ENCODE peak calls at places on chromosome 9, in ten cellular contexts. Q is heart left ventricle; I is uterus; P is brain microvascular endothelial cell; H is ovary; E is WERI-Rb-1; A is astrocyte; T is IMR-90; B is right atrium auricular region; F is CD8-positive, alpha-beta T cell. Z is an unnamed sample.

GRCh38 chr9:16651445-16651964 is 219.0 kb downstream of the BNC2 start:
- DNase-seq in Q (no peak), I (no peak), P (no peak), H (no peak), E (no peak), A (no peak), T (no peak), B (no peak), F (no peak), Z (no peak)

GRCh38 chr9:128304971-128305288 is 17.3 kb downstream of the TRUB2 start:
- DNase-seq in Q (no peak), I (no peak), P (peak; percentile 36), H (no peak), E (peak; percentile 95), A (peak; percentile 32), T (peak; percentile 56), B (no peak), F (no peak), Z (no peak)

GRCh38 chr9:90969021-90969675 is 167.5 kb downstream of the SYK start:
- DNase-seq in Q (no peak), I (no peak), P (no peak), H (no peak), E (peak; percentile 40), A (no peak), T (no peak), B (peak; percentile 26), F (no peak), Z (peak; percentile 71)

GRCh38 chr9:21684831-21685362 is 117.5 kb upstream of the MTAP start:
- DNase-seq in Q (no peak), I (no peak), P (peak; percentile 79), H (no peak), E (no peak), A (peak; percentile 100), T (peak; percentile 87), B (no peak), F (no peak), Z (peak; percentile 82)

GRCh38 chr9:95264954-95265615 is 52.4 kb downstream of the FANCC start:
- DNase-seq in Q (no peak), I (no peak), P (peak; percentile 4), H (no peak), E (no peak), A (peak; percentile 51), T (peak; percentile 75), B (no peak), F (no peak), Z (no peak)

GRCh38 chr9:13587581-13587980 is 308.1 kb upstream of the MPDZ start:
- DNase-seq in Q (no peak), I (no peak), P (no peak), H (no peak), E (no peak), A (no peak), T (no peak), B (no peak), F (no peak), Z (no peak)

GRCh38 chr9:98097836-98098235 is 21.2 kb downstream of the TRIM14 start:
- DNase-seq in Q (no peak), I (no peak), P (no peak), H (no peak), E (no peak), A (no peak), T (no peak), B (no peak), F (no peak), Z (no peak)

GRCh38 chr9:3903273-3903672 is 377.5 kb upstream of the RFX3 start:
- DNase-seq in Q (no peak), I (no peak), P (no peak), H (no peak), E (no peak), A (no peak), T (no peak), B (no peak), F (no peak), Z (no peak)

GRCh38 chr9:131698715-131699053 is 41.2 kb downstream of the RAPGEF1 start:
- DNase-seq in Q (no peak), I (no peak), P (no peak), H (no peak), E (no peak), A (no peak), T (no peak), B (no peak), F (no peak), Z (no peak)

GRCh38 chr9:109906766-109907382 is 126.9 kb downstream of the PALM2AKAP2 start:
- DNase-seq in Q (no peak), I (no peak), P (peak; percentile 39), H (no peak), E (no peak), A (peak; percentile 50), T (peak; percentile 71), B (no peak), F (no peak), Z (no peak)

GRCh38 chr9:115945009-115945431 is 208.6 kb upstream of the PAPPA start:
- DNase-seq in Q (peak; percentile 74), I (no peak), P (no peak), H (no peak), E (no peak), A (no peak), T (peak; percentile 20), B (no peak), F (no peak), Z (no peak)

GRCh38 chr9:4024281-4024680 is 275.6 kb downstream of the GLIS3 start:
- DNase-seq in Q (no peak), I (no peak), P (no peak), H (no peak), E (no peak), A (no peak), T (no peak), B (no peak), F (no peak), Z (no peak)

GRCh38 chr9:137349471-137350033 is 47.5 kb upstream of the NRARP start:
- DNase-seq in Q (no peak), I (no peak), P (no peak), H (no peak), E (no peak), A (no peak), T (no peak), B (no peak), F (no peak), Z (no peak)

GRCh38 chr9:101418518-101419111 is 17.0 kb downstream of the ALDOB start:
- DNase-seq in Q (no peak), I (no peak), P (no peak), H (no peak), E (peak; percentile 44), A (peak; percentile 24), T (peak; percentile 58), B (no peak), F (no peak), Z (no peak)

DNA sequence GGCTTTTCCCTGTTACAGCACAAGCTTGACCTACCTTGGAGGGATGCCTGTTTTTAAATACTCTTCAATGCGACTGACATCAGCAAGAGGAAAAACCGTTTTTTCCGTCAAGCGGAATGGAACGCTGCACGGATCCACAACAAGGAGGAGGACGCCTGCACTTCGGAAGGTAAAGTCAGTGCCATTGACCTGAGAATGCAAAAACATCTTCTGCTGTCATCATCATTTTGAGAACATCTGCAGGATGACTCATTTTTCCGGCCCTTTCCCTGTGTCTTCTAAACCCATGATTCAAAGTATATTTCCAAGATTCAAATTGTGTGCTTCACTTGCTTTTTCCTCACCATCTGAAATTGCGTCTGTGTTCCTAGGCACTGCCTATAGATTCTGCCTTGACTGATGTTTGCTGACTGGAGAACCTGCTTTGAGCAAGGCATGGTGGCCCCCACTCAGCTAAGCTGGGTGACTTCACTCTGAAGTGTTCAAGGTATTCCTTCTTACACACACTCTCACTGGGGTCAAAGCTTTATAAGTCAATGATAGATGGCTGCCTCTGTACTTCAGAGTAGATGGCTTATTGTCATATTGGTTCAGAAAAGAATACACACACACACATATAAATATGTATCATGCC is 78.1 kb downstream of the CEMIP2 start:
- DNase-seq in Q (no peak), I (no peak), P (peak; percentile 20), H (no peak), E (no peak), A (no peak), T (peak; percentile 53), B (no peak), F (no peak), Z (no peak)
- TF ChIP-seq CTCF in Q (no peak), I (no peak), P (no peak), H (no peak), E (no peak), A (no peak), T (no peak), B (no peak), F (no peak), Z (no peak)

GRCh38 chr9:120899490-120900037 is 22.6 kb upstream of the PHF19 start:
- DNase-seq in Q (no peak), I (no peak), P (no peak), H (no peak), E (no peak), A (no peak), T (no peak), B (no peak), F (no peak), Z (no peak)
- H3K27ac ChIP-seq in Q (no peak overlapping the region), I (no peak overlapping the region), P (no peak overlapping the region), H (no peak overlapping the region), E (no peak overlapping the region), A (no peak overlapping the region), T (no peak overlapping the region), B (no peak overlapping the region), F (no peak overlapping the region), Z (no peak overlapping the region)

DNA sequence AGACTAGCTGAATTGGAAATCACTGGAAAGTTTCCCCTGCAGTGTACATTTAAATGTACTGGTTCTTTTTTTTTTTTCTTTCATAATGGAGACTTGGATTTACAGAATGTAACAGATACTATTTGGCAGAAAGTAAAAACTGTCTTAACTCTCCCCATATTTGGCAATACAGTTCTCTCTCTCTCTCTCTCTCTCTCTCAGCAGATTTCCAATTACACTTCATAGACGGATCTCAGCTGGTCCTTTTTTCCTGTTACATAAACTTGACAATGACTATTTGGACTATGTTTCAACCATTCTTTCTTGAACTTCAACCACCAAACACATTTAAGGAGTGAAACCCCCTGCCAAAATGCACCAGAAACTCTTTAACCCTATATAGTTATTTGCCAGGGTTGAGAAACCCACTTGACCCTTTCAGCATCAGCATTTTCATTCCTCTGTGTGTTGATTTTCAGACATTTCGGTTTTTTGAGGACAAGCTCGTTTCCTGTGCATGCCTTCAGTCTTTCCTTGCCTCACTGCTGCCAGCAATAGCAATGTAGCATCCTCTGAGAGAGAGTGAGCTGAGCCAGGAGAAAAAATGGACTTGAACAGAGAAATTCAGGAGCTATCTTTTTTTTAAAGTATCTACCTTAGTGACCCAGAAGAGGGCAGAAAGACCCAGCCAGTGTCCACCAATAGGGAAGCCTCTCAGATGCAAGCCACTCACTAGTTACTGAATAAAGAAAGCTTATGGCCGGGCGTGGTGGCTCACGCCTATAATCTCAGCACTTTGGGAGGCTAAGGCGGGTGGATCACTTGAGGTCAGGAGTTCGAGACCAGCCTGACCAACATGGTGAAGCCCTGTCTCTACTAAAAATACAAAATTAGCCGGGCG is 26.0 kb upstream of the GNA14 start:
- DNase-seq in Q (no peak), I (no peak), P (no peak), H (no peak), E (no peak), A (no peak), T (peak; percentile 16), B (no peak), F (no peak), Z (no peak)
- TF ChIP-seq CTCF in Q (no peak), I (no peak), P (no peak), H (no peak), E (no peak), A (no peak), T (no peak), B (no peak), F (no peak), Z (no peak)

DNA sequence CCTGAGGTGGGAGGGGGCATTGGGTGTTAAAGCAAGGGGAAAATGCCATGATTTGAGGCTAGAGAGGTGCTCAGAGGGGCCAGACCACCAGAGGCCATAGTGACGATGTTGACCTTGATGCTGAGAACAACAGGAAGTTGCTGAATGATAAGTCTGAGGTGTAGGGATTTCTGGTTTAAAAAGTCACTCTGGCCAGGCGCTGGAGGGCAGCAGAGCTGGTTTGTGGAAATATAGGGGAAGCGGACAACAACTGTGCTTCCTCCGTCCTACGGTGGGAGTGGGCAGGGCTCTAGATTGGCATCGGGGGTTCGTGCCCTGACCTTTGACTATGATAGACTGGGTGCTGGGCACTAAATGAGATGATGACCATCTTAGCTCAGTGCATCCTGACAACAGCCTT is 44.7 kb downstream of the STOM start:
- DNase-seq in Q (peak; percentile 30), I (no peak), P (no peak), H (no peak), E (no peak), A (no peak), T (no peak), B (peak; percentile 65), F (no peak), Z (no peak)
- H3K27ac ChIP-seq in Q (peak overlapping the region; percentile 93), I (peak overlapping the region; percentile 98), P (no peak overlapping the region), H (peak overlapping the region; percentile 41), E (no peak overlapping the region), A (peak overlapping the region; percentile 24), T (no peak overlapping the region), B (peak overlapping the region; percentile 94), F (no peak overlapping the region), Z (peak overlapping the region; percentile 59)

Z was measured in RWPE1.